ENCODE peak calls at places on chromosomes 7 and 10, in seven cellular contexts. O, Q, K, M, I, U and L are unnamed samples.

GRCh38 chr7:44471850-44472249 is 18.6 kb downstream of the NUDCD3 start:
- DNase-seq in O (no peak), Q (no peak), K (no peak), M (no peak), I (no peak), U (no peak), L (no peak)

GRCh38 chr10:132209130-132209529 is 22.4 kb downstream of the DPYSL4 start:
- DNase-seq in O (no peak), Q (no peak), K (no peak), M (no peak), I (no peak), U (peak), L (no peak)

GRCh38 chr10:49667991-49668390 is 11.5 kb upstream of the C10orf53 start:
- DNase-seq in O (no peak), Q (no peak), K (peak), M (no peak), I (no peak), U (no peak), L (no peak)

GRCh38 chr10:86393858-86394472 is 27.4 kb upstream of the GRID1 start:
- DNase-seq in O (no peak), Q (no peak), K (no peak), M (no peak), I (no peak), U (peak), L (no peak)

GRCh38 chr10:101287922-101288638 is 58.8 kb upstream of the LBX1 start:
- DNase-seq in O (no peak), Q (peak), K (no peak), M (no peak), I (no peak), U (no peak), L (no peak)

GRCh38 chr10:1540144-1540543 is 197.2 kb downstream of the ADARB2 start:
- DNase-seq in O (peak), Q (no peak), K (no peak), M (no peak), I (no peak), U (no peak), L (no peak)

GRCh38 chr7:69598081-69598486 is at the start of gene AUTS2:
- DNase-seq in O (peak), Q (peak), K (peak), M (no peak), I (peak), U (peak), L (peak)

GRCh38 chr10:111921821-111922220 is 261.7 kb downstream of the GPAM start:
- DNase-seq in O (no peak), Q (no peak), K (no peak), M (no peak), I (no peak), U (no peak), L (no peak)

GRCh38 chr7:141198191-141198958 is 124.5 kb downstream of the TMEM178B start:
- DNase-seq in O (no peak), Q (no peak), K (no peak), M (no peak), I (no peak), U (no peak), L (no peak)

GRCh38 chr7:77271766-77272165 is 72.1 kb upstream of the FGL2 start:
- DNase-seq in O (no peak), Q (no peak), K (no peak), M (no peak), I (no peak), U (no peak), L (no peak)

GRCh38 chr7:111516612-111517011 is 45.7 kb downstream of the IMMP2L start:
- DNase-seq in O (no peak), Q (no peak), K (no peak), M (no peak), I (no peak), U (no peak), L (no peak)

GRCh38 chr10:47451275-47451997 is 32.5 kb downstream of the ANXA8 start:
- DNase-seq in O (no peak), Q (no peak), K (peak), M (no peak), I (no peak), U (peak), L (no peak)

GRCh38 chr7:24946467-24946866 is 33.5 kb downstream of the OSBPL3 start:
- DNase-seq in O (no peak), Q (no peak), K (no peak), M (no peak), I (no peak), U (no peak), L (no peak)

GRCh38 chr10:510415-510881 is 179.0 kb downstream of the DIP2C start:
- DNase-seq in O (no peak), Q (no peak), K (no peak), M (no peak), I (no peak), U (no peak), L (no peak)

GRCh38 chr10:78973901-78974408 is 94.8 kb upstream of the ZMIZ1 start:
- DNase-seq in O (no peak), Q (peak), K (no peak), M (peak), I (no peak), U (no peak), L (peak)

GRCh38 chr10:58796834-58797233 is 284.2 kb downstream of the BICC1 start:
- DNase-seq in O (no peak), Q (no peak), K (no peak), M (no peak), I (no peak), U (no peak), L (no peak)

GRCh38 chr10:132457328-132458070 is 60.5 kb downstream of the PWWP2B start:
- DNase-seq in O (no peak), Q (peak), K (no peak), M (no peak), I (no peak), U (no peak), L (no peak)

GRCh38 chr10:3867454-3868273 is 82.7 kb upstream of the KLF6 start:
- DNase-seq in O (peak), Q (no peak), K (no peak), M (no peak), I (no peak), U (no peak), L (no peak)

GRCh38 chr10:131195552-131196159 is 115.9 kb downstream of the TCERG1L start:
- DNase-seq in O (no peak), Q (no peak), K (peak), M (no peak), I (no peak), U (no peak), L (no peak)

GRCh38 chr10:15478950-15479349 is 107.9 kb upstream of the FAM171A1 start:
- DNase-seq in O (no peak), Q (no peak), K (no peak), M (no peak), I (no peak), U (no peak), L (no peak)

GRCh38 chr10:5762531-5762930 is 50.7 kb downstream of the GDI2 start:
- DNase-seq in O (no peak), Q (no peak), K (no peak), M (no peak), I (no peak), U (no peak), L (no peak)

GRCh38 chr7:98283887-98284222 is 2.4 kb downstream of the BRI3 start:
- DNase-seq in O (no peak), Q (no peak), K (no peak), M (no peak), I (no peak), U (no peak), L (no peak)